ENCODE peak calls at places on chromosome 14, in five cellular contexts. T, W, P, D and V are unnamed samples. For H3K4me1, the result is how much of the 10 kb centered on the place peaks cover.

GRCh38 chr14:54762296-54762695 is 140.3 kb downstream of the GCH1 start:
- DNase-seq in T (no peak), W (no peak), P (no peak), D (peak), V (no peak)

GRCh38 chr14:22418631-22419030 is 170.4 kb downstream of the DAD1 start:
- DNase-seq in T (no peak), W (no peak), P (no peak), D (no peak), V (no peak)

GRCh38 chr14:80213602-80214001 is 2.3 kb upstream of the DIO2 start:
- DNase-seq in T (no peak), W (no peak), P (no peak), D (peak), V (no peak)

GRCh38 chr14:38791862-38792261 is 311.2 kb downstream of the SEC23A start:
- DNase-seq in T (no peak), W (no peak), P (no peak), D (no peak), V (no peak)

GRCh38 chr14:89137514-89138163 is 279.4 kb downstream of the FOXN3 start:
- DNase-seq in T (no peak), W (peak), P (peak), D (peak), V (no peak)

GRCh38 chr14:50718949-50719348 is 50.8 kb upstream of the SAV1 start:
- DNase-seq in T (no peak), W (no peak), P (no peak), D (no peak), V (no peak)

GRCh38 chr14:57712101-57712500 is 153.8 kb downstream of the SLC35F4 start:
- DNase-seq in T (no peak), W (no peak), P (no peak), D (no peak), V (no peak)

GRCh38 chr14:58747181-58747580 is 109.4 kb downstream of the DACT1 start:
- DNase-seq in T (peak), W (no peak), P (peak), D (peak), V (no peak)

GRCh38 chr14:50530358-50530757 is 2.0 kb downstream of the MAP4K5 start:
- DNase-seq in T (no peak), W (no peak), P (no peak), D (peak), V (no peak)

GRCh38 chr14:57089901-57090300 is 178.8 kb downstream of the EXOC5 start:
- DNase-seq in T (no peak), W (no peak), P (no peak), D (no peak), V (no peak)

GRCh38 chr14:87888136-87888999 is 104.6 kb downstream of the GALC start:
- DNase-seq in T (peak), W (no peak), P (no peak), D (no peak), V (no peak)

GRCh38 chr14:21118933-21119332 is 18.1 kb downstream of the TMEM253 start:
- DNase-seq in T (no peak), W (no peak), P (no peak), D (no peak), V (no peak)

GRCh38 chr14:28603606-28604005 is 163.0 kb upstream of the FOXG1 start:
- DNase-seq in T (no peak), W (no peak), P (no peak), D (no peak), V (no peak)

GRCh38 chr14:59274991-59275391 is 86.5 kb downstream of the DAAM1 start:
- DNase-seq in T (no peak), W (no peak), P (no peak), D (no peak), V (no peak)

GRCh38 chr14:32397871-32398640 is 69.0 kb downstream of the AKAP6 start:
- DNase-seq in T (no peak), W (no peak), P (peak), D (peak), V (no peak)

GRCh38 chr14:100898935-100899840 is 4.3 kb downstream of the RTL1 start:
- DNase-seq in T (peak), W (peak), P (no peak), D (no peak), V (peak)

GRCh38 chr14:93972618-93973205 is 3.7 kb downstream of the ASB2 start:
- DNase-seq in T (no peak), W (no peak), P (no peak), D (no peak), V (no peak)

GRCh38 chr14:26261368-26262122 is 336.3 kb downstream of the NOVA1 start:
- DNase-seq in T (no peak), W (no peak), P (no peak), D (no peak), V (no peak)

GRCh38 chr14:23061995-23062394 is 4.7 kb upstream of the CDH24 start:
- DNase-seq in T (peak), W (no peak), P (peak), D (peak), V (peak)

GRCh38 chr14:101480747-101481530 is 80.4 kb upstream of the DIO3 start:
- DNase-seq in T (peak), W (peak), P (peak), D (peak), V (peak)

GRCh38 chr14:94171208-94171607 is 2.9 kb upstream of the PPP4R4 start:
- DNase-seq in T (no peak), W (no peak), P (no peak), D (peak), V (no peak)

GRCh38 chr14:95023115-95023514 is 134.2 kb downstream of the DICER1 start:
- DNase-seq in T (no peak), W (no peak), P (no peak), D (no peak), V (no peak)

GRCh38 chr14:96861568-96862310 is 64.6 kb downstream of the VRK1 start:
- DNase-seq in T (no peak), W (no peak), P (no peak), D (no peak), V (no peak)

GRCh38 chr14:45810152-45810872 is 557.3 kb upstream of the MIS18BP1 start:
- DNase-seq in T (no peak), W (no peak), P (no peak), D (no peak), V (no peak)

GRCh38 chr14:55611859-55612258 is 31.9 kb downstream of the KTN1 start:
- DNase-seq in T (no peak), W (no peak), P (no peak), D (no peak), V (no peak)

GRCh38 chr14:104194716-104195115 is 56.3 kb downstream of the KIF26A start:
- DNase-seq in T (no peak), W (no peak), P (no peak), D (no peak), V (no peak)
- TF ChIP-seq POLR2A in T (no peak), W (no peak), P (no peak), D (no peak), V (no peak)

GRCh38 chr14:24131549-24131966 is 1.1 kb downstream of the FITM1 start:
- DNase-seq in T (peak), W (no peak), P (no peak), D (no peak), V (no peak)

GRCh38 chr14:24135584-24135833 is 485 bp upstream of the PSME1 start:
- DNase-seq in T (no peak), W (no peak), P (no peak), D (no peak), V (no peak)

GRCh38 chr14:24132976-24133375 is 2.5 kb downstream of the FITM1 start:
- DNase-seq in T (no peak), W (no peak), P (no peak), D (no peak), V (no peak)

GRCh38 chr14:24132061-24132685 is 1.7 kb downstream of the FITM1 start:
- DNase-seq in T (peak), W (peak), P (no peak), D (no peak), V (peak)

GRCh38 chr14:24133730-24134129 is 2.3 kb upstream of the PSME1 start:
- DNase-seq in T (no peak), W (no peak), P (no peak), D (no peak), V (no peak)
- H3K4me1 ChIP-seq in T (under half), W (under half), P (under half), D (under half), V (under half)

GRCh38 chr14:52049271-52049670 is 19.6 kb downstream of the NID2 start:
- DNase-seq in T (no peak), W (no peak), P (no peak), D (no peak), V (no peak)

GRCh38 chr14:52046376-52046917 is 22.4 kb downstream of the NID2 start:
- DNase-seq in T (no peak), W (no peak), P (no peak), D (peak), V (no peak)

GRCh38 chr14:52049721-52050588 is 18.9 kb downstream of the NID2 start:
- DNase-seq in T (no peak), W (no peak), P (no peak), D (no peak), V (no peak)

GRCh38 chr14:52048132-52048531 is 20.7 kb downstream of the NID2 start:
- DNase-seq in T (no peak), W (no peak), P (no peak), D (no peak), V (no peak)

GRCh38 chr14:52048641-52049204 is 20.1 kb downstream of the NID2 start:
- DNase-seq in T (no peak), W (no peak), P (no peak), D (no peak), V (no peak)
- H3K4me3 ChIP-seq in T (no peak), W (no peak), P (no peak), D (no peak), V (no peak)

GRCh38 chr14:73136387-73137221 is at the start of gene PSEN1:
- DNase-seq in T (peak), W (peak), P (peak), D (peak), V (peak)
- TF ChIP-seq POLR2A in T (peak), W (peak), P (peak), D (peak), V (peak)

GRCh38 chr14:68145539-68145938 is 326.0 kb downstream of the RAD51B start:
- DNase-seq in T (no peak), W (no peak), P (no peak), D (peak), V (no peak)

GRCh38 chr14:68148763-68149162 is 329.2 kb downstream of the RAD51B start:
- DNase-seq in T (no peak), W (no peak), P (no peak), D (no peak), V (no peak)

GRCh38 chr14:68147331-68147730 is 327.8 kb downstream of the RAD51B start:
- DNase-seq in T (no peak), W (no peak), P (no peak), D (no peak), V (no peak)

GRCh38 chr14:68146812-68147211 is 327.2 kb downstream of the RAD51B start:
- DNase-seq in T (no peak), W (no peak), P (no peak), D (peak), V (no peak)

GRCh38 chr14:68148276-68148675 is 328.7 kb downstream of the RAD51B start:
- DNase-seq in T (no peak), W (no peak), P (no peak), D (peak), V (no peak)
- H3K4me1 ChIP-seq in T (under half), W (under half), P (under half), D (under half), V (under half)

DNA sequence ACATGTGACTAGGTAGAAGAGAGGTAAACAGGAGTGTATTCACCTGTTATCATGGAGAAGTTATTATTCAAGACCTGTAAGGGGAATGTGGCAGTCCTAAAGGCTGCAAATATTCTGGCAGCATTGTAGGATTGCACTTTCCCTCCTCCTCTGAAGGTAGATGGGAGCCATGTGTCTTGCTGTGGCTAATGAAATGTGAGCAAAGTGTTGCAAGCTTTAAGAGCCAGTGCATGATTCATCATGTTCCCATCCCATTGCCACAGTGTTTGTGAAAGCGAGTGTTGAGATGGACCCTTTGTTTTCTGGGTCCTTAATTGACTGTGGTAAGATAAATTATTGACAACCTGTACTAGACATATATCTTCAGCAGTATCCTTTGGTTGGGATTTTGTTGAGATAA is 128.7 kb downstream of the RGS6 start:
- DNase-seq in T (no peak), W (no peak), P (no peak), D (no peak), V (no peak)
- H3K4me3 ChIP-seq in T (no peak), W (no peak), P (no peak), D (no peak), V (no peak)

DNA sequence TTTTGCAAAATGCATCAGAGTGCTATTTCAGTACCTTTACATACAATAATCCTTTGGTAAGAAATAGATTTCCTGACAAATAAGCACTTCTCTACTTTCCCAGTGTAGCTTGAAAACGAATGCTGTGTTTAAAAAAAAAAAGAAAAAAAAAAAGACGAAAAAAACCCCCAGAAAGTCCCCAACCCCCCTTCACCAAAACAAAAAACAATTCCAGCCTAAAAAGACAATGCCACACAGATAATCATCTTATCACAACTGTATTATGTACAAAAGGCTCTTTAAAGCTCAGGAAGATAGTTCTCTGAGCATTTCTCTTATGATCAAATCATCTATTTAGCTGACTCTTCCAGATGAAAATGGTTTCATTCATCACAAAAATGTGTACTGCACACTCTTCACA is 1.6 kb downstream of the FERMT2 start:
- DNase-seq in T (no peak), W (no peak), P (no peak), D (no peak), V (no peak)
- TF ChIP-seq POLR2A in T (no peak), W (no peak), P (no peak), D (no peak), V (no peak)

GRCh38 chr14:36948157-36948859 is 224.1 kb downstream of the SLC25A21 start:
- DNase-seq in T (no peak), W (no peak), P (no peak), D (no peak), V (no peak)
- H3K4me1 ChIP-seq in T (under half), W (under half), P (under half), D (under half), V (under half)